ENCODE peak calls at places on chromosomes 12 and 14, in nine cellular contexts. N is bronchial epithelial cell, A is pancreas, H is OCI-LY7, S is A549, M is gastrocnemius medialis, T is SK-N-SH, B is astrocyte, W is AG09309. F is an unnamed sample.

GRCh38 chr12:54033980-54034783 is 1.3 kb downstream of the HOXC5 start:
- DNase-seq in A (no peak), M (no peak), B (no peak), T (peak), H (no peak), W (no peak), N (no peak), S (no peak), F (no peak)

GRCh38 chr12:8780389-8780788 is 42.0 kb upstream of the A2ML1 start:
- DNase-seq in M (no peak), A (no peak), H (peak), B (peak), W (peak), T (peak), N (peak), S (peak), F (peak)

GRCh38 chr14:89851031-89851430 is 103.5 kb downstream of the EFCAB11 start:
- DNase-seq in B (no peak), H (no peak), T (no peak), A (no peak), S (no peak), N (no peak), M (no peak), W (no peak), F (no peak)

GRCh38 chr14:72788255-72788654 is 105.6 kb downstream of the DPF3 start:
- DNase-seq in A (no peak), M (no peak), H (no peak), S (no peak), B (no peak), N (no peak), T (peak), W (no peak), F (no peak)

GRCh38 chr12:22082190-22082701 is 36.2 kb downstream of the CMAS start:
- DNase-seq in S (no peak), W (no peak), B (no peak), A (no peak), H (no peak), N (no peak), T (no peak), M (no peak), F (no peak)

GRCh38 chr12:20213851-20214250 is 154.5 kb upstream of the PDE3A start:
- DNase-seq in H (no peak), M (no peak), T (no peak), S (no peak), W (no peak), B (no peak), N (no peak), A (no peak), F (peak)

GRCh38 chr12:41917827-41918445 is 226.7 kb downstream of the GXYLT1 start:
- DNase-seq in T (no peak), H (no peak), S (no peak), B (peak), A (no peak), N (peak), M (peak), W (no peak), F (peak)

GRCh38 chr12:18706798-18707197 is 31.0 kb downstream of the PLCZ1 start:
- DNase-seq in N (no peak), S (no peak), T (no peak), A (no peak), H (no peak), W (no peak), B (no peak), M (no peak), F (peak)

GRCh38 chr14:71931492-71932228 is 569 bp upstream of the RGS6 start:
- DNase-seq in T (peak), M (no peak), A (no peak), S (no peak), W (no peak), B (no peak), H (no peak), N (peak), F (no peak)

GRCh38 chr12:26369588-26369987 is 174.2 kb downstream of the SSPN start:
- DNase-seq in B (peak), S (peak), N (peak), A (no peak), W (peak), T (no peak), H (no peak), M (no peak), F (peak)

GRCh38 chr12:79848321-79848720 is 86.6 kb downstream of the PPP1R12A start:
- DNase-seq in T (no peak), B (no peak), S (no peak), M (no peak), A (no peak), N (peak), H (no peak), W (no peak), F (peak)

GRCh38 chr12:52195065-52195730 is 3.4 kb upstream of the KRT80 start:
- DNase-seq in S (no peak), B (peak), M (no peak), H (no peak), A (no peak), N (no peak), W (no peak), T (no peak), F (peak)

GRCh38 chr12:101004891-101005290 is 205.1 kb downstream of the SLC5A8 start:
- DNase-seq in W (no peak), M (no peak), H (no peak), S (no peak), B (no peak), N (no peak), A (no peak), T (no peak), F (no peak)

GRCh38 chr12:57138526-57139272 is 8.7 kb downstream of the LRP1-AS start:
- DNase-seq in B (no peak), A (peak), W (no peak), T (peak), S (no peak), M (peak), N (no peak), H (no peak), F (peak)

GRCh38 chr12:6084261-6084968 is 40.1 kb downstream of the VWF start:
- DNase-seq in M (no peak), B (peak), N (peak), H (no peak), W (no peak), A (no peak), T (peak), S (peak), F (peak)

GRCh38 chr14:37588667-37588955 is 6.4 kb downstream of the FOXA1 start:
- DNase-seq in W (no peak), A (no peak), M (no peak), N (peak), S (no peak), B (no peak), T (no peak), H (no peak), F (no peak)

GRCh38 chr14:90692061-90692460 is 124.2 kb downstream of the TTC7B start:
- DNase-seq in W (no peak), S (no peak), H (no peak), B (no peak), T (no peak), N (no peak), M (no peak), A (no peak), F (no peak)

GRCh38 chr12:45852508-45852907 is 123.0 kb downstream of the ARID2 start:
- DNase-seq in H (no peak), T (no peak), N (no peak), M (no peak), W (no peak), A (no peak), S (no peak), B (no peak), F (peak)

GRCh38 chr14:72947366-72948160 is 21.3 kb downstream of the DCAF4 start:
- DNase-seq in T (no peak), N (peak), A (no peak), W (no peak), B (peak), H (no peak), S (no peak), M (no peak), F (no peak)

GRCh38 chr14:94144765-94145164 is 15.4 kb upstream of the IFI27L2 start:
- DNase-seq in A (no peak), N (no peak), W (no peak), H (no peak), S (no peak), M (no peak), B (no peak), T (no peak), F (no peak)

GRCh38 chr12:64669270-64669842 is 59.1 kb downstream of the RASSF3 start:
- DNase-seq in A (peak), T (peak), H (peak), S (no peak), W (no peak), M (no peak), B (no peak), N (peak), F (peak)

GRCh38 chr14:44609201-44609600 is 102.1 kb upstream of the FSCB start:
- DNase-seq in M (no peak), H (no peak), S (no peak), W (no peak), N (no peak), A (no peak), T (no peak), B (no peak), F (no peak)

GRCh38 chr14:103543721-103544626 is 15.0 kb downstream of the TRMT61A start:
- DNase-seq in N (no peak), M (peak), T (peak), H (no peak), S (no peak), A (peak), W (no peak), B (no peak), F (no peak)

GRCh38 chr12:5807090-5807414 is 138.0 kb downstream of the ANO2 start:
- DNase-seq in M (no peak), N (no peak), S (no peak), A (no peak), B (peak), T (no peak), W (peak), H (no peak), F (no peak)

GRCh38 chr12:115973066-115973465 is 304.4 kb downstream of the MED13L start:
- DNase-seq in W (no peak), A (no peak), M (no peak), H (no peak), N (no peak), B (peak), S (no peak), T (no peak), F (peak)

GRCh38 chr12:41365653-41366131 is 177.6 kb downstream of the PDZRN4 start:
- DNase-seq in B (peak), T (no peak), W (no peak), N (no peak), M (no peak), A (no peak), S (no peak), H (no peak), F (no peak)

GRCh38 chr12:43402431-43402830 is 149.6 kb downstream of the ADAMTS20 start:
- DNase-seq in T (no peak), M (no peak), H (no peak), W (no peak), A (no peak), S (no peak), B (no peak), N (no peak), F (no peak)

GRCh38 chr12:23824358-23824757 is 125.1 kb downstream of the SOX5 start:
- DNase-seq in B (no peak), W (no peak), M (no peak), S (no peak), A (no peak), N (no peak), H (no peak), T (no peak), F (no peak)

GRCh38 chr12:20260864-20261263 is 107.5 kb upstream of the PDE3A start:
- DNase-seq in W (no peak), B (no peak), M (no peak), T (no peak), A (no peak), S (no peak), N (no peak), H (no peak), F (no peak)

GRCh38 chr14:56808314-56809201 is 1.7 kb downstream of the OTX2 start:
- DNase-seq in H (no peak), W (no peak), T (no peak), B (no peak), M (no peak), S (no peak), A (no peak), N (no peak), F (no peak)

GRCh38 chr12:109270494-109270893 is 38.6 kb downstream of the FOXN4 start:
- DNase-seq in B (no peak), H (no peak), A (no peak), M (no peak), S (no peak), W (no peak), T (no peak), N (no peak), F (no peak)

GRCh38 chr12:93103154-93103553 is 174.1 kb upstream of the EEA1 start:
- DNase-seq in W (no peak), N (no peak), T (no peak), B (no peak), H (no peak), S (no peak), A (no peak), M (no peak), F (no peak)

GRCh38 chr14:75283162-75283883 is 4.7 kb downstream of the FOS start:
- DNase-seq in N (peak), H (no peak), T (no peak), M (no peak), W (no peak), S (no peak), B (peak), A (peak), F (peak)

GRCh38 chr12:89769483-89769818 is 60.8 kb upstream of the ATP2B1 start:
- DNase-seq in H (no peak), M (no peak), W (no peak), T (no peak), N (no peak), B (no peak), A (no peak), S (no peak), F (no peak)
- TF ChIP-seq CTCF in H (no peak), M (no peak), W (no peak), T (no peak), N (no peak), B (no peak), A (no peak), S (no peak), F (no peak)

DNA sequence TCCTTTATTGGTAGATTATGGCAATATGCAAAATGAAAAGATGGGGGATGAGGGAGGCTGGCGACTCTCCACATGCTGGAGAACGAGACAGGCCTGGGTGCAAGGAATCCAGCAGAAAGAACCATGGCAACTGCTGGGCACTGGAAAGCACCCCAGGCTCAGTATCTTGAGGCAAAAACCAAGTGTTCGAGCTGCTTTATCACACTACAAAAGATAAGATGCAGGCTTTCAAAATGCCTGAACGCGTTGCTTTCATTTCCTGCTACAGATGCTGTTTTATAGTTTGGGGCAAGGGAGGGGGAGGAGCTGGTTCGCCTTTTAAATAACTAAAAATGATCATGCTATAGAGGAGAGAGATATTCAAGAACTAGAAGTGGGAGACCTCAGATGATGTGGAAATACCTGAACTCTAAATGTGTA is 38.9 kb downstream of the NIN start:
- DNase-seq in W (no peak), H (peak), A (no peak), S (no peak), B (no peak), N (no peak), M (no peak), T (peak), F (no peak)
- H3K4me3 ChIP-seq in W (no peak), H (peak), A (no peak), S (no peak), B (no peak), N (no peak), M (peak), T (no peak), F (no peak)

GRCh38 chr12:124374567-124374966 is 79.7 kb downstream of the RFLNA start:
- DNase-seq in W (no peak), S (no peak), A (no peak), N (no peak), T (no peak), H (no peak), M (no peak), B (no peak), F (no peak)
- TF ChIP-seq CTCF in W (no peak), S (no peak), A (no peak), N (no peak), T (no peak), H (no peak), M (no peak), B (no peak), F (no peak)

GRCh38 chr14:105152794-105153241 is 15.8 kb downstream of the JAG2 start:
- DNase-seq in M (no peak), S (no peak), B (no peak), A (no peak), H (no peak), W (no peak), T (no peak), N (no peak), F (no peak)

GRCh38 chr14:105153331-105153731 is 15.2 kb downstream of the JAG2 start:
- DNase-seq in B (no peak), S (no peak), H (no peak), T (peak), N (no peak), M (no peak), W (no peak), A (no peak), F (no peak)

GRCh38 chr14:105154476-105154871 is 14.1 kb downstream of the JAG2 start:
- DNase-seq in S (no peak), M (no peak), W (no peak), H (no peak), T (no peak), N (no peak), B (no peak), A (no peak), F (no peak)

GRCh38 chr14:105155071-105155651 is 13.4 kb downstream of the JAG2 start:
- DNase-seq in S (no peak), W (no peak), N (no peak), M (no peak), H (no peak), T (no peak), B (no peak), A (no peak), F (no peak)

DNA sequence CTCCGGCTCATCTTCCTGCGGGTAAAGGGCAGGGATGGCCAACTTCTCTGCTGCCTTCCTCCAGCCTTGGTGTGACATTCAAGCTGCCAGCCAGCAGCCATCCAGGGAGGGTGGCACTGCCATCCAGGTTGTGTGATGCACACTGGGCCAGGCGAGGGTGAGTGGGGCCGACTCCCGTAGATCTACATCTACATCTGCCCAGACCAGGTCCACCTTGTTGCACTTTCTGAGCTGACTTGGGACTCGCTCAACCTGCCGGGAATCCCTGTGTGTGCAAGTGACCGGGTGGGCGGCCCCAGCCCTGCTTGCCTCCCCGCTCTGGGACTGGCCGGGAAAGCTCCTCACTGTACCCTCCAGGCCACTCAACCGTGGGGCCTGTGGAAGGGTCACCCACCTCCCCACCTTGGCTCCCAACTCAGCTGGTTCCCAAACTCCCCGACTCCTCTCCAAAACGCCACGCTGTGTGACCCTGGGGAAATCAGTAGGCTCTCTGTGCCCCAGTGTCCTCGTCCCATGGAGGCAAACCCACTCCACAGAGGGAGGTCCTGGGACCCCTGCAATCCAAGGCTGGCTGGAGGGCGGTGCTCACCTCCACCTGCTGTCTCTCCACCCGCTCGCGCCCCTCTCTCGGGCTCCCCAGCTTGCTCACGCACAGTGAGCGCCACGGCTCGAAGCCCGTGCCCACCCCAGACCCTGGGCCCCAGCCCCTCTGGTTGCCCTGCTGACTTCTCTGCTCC is 14.7 kb downstream of the JAG2 start:
- DNase-seq in A (no peak), H (no peak), M (no peak), W (no peak), B (no peak), S (no peak), T (no peak), N (no peak), F (no peak)
- H3K4me3 ChIP-seq in A (no peak), H (no peak), M (no peak), W (no peak), B (no peak), S (no peak), T (no peak), N (no peak), F (no peak)

DNA sequence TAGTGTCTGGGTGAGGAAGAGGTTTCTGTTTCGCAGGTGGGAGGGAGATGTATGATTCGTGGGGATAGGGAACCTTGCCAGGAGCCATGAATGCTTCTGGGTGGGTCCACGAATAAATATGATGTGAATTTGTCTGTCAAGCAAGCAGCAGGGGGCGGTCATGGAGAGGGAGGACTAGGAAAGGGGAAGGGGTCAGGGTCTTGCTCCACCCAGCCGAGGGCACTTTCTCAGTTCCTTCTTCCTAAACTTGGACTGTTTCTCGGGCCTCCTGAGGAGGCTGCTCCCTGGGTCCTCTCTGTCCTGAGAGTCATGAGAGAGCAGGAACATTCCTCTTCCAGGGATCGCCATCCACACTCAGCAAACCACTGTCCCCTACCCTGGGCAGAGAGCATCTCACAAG is 72.4 kb downstream of the LGMN start:
- DNase-seq in A (no peak), T (no peak), S (no peak), H (no peak), N (no peak), M (no peak), B (no peak), W (no peak), F (no peak)
- TF ChIP-seq CTCF in A (no peak), T (no peak), S (no peak), H (peak), N (no peak), M (no peak), B (no peak), W (no peak), F (no peak)

DNA sequence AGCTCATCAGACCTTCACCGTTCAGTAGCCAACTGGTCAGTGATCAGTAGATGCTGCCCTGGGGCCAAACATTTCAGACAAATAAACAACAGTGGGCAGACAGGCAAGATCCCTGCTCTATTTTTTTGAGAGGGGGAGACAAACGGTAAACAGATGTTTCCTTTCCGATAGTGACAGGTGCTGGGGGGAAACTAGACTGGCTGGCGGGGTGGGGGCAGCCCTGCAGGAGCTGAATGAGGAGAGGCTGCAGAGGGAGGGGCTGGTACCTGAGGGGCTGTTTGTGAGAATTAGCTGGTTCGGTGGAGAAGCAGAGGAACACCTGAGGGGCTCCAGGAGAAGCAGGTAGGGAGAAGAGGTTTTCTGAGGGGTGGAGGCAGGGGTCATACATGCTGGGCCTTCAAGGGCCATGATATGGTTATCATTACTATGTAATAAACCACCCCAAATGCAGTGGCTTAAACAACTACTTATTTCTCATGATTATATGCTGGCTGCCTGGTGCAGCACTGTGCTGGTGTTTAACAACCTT is 8.2 kb upstream of the GOLGA3 start:
- DNase-seq in M (no peak), A (no peak), B (no peak), S (no peak), H (peak), T (peak), W (no peak), N (no peak), F (no peak)
- H3K4me3 ChIP-seq in M (no peak), A (no peak), B (no peak), S (no peak), H (no peak), T (no peak), W (no peak), N (no peak), F (no peak)